ENCODE peak calls at places on chromosome 5, in seven cellular contexts. One of them, this sample, is unnamed.

GRCh38 chr5:14286574-14287399 is 143.6 kb downstream of the TRIO start:
- DNase-seq in AG09309: no peak
- DNase-seq in fibroblast of the aortic adventitia: peak; percentile 22
- DNase-seq in GM10248: peak; percentile 44
- DNase-seq in AG09319: no peak
- DNase-seq in tibial artery: no peak
- DNase-seq in NB4: no peak
- DNase-seq in this sample: no peak

GRCh38 chr5:21424907-21425306 is 1428.2 kb downstream of the CDH12 start:
- DNase-seq in AG09309: no peak
- DNase-seq in fibroblast of the aortic adventitia: no peak
- DNase-seq in GM10248: no peak
- DNase-seq in AG09319: no peak
- DNase-seq in tibial artery: no peak
- DNase-seq in NB4: no peak
- DNase-seq in this sample: peak; percentile 89

GRCh38 chr5:175778951-175779475 is 92.4 kb upstream of the CPLX2 start:
- DNase-seq in AG09309: no peak
- DNase-seq in fibroblast of the aortic adventitia: no peak
- DNase-seq in GM10248: no peak
- DNase-seq in AG09319: no peak
- DNase-seq in tibial artery: no peak
- DNase-seq in NB4: no peak
- DNase-seq in this sample: peak; percentile 36

GRCh38 chr5:132547269-132547668 is 3.9 kb upstream of the IL5 start:
- DNase-seq in AG09309: no peak
- DNase-seq in fibroblast of the aortic adventitia: no peak
- DNase-seq in GM10248: no peak
- DNase-seq in AG09319: no peak
- DNase-seq in tibial artery: no peak
- DNase-seq in NB4: no peak
- DNase-seq in this sample: no peak

GRCh38 chr5:158140120-158140778 is 281.3 kb upstream of the CLINT1 start:
- DNase-seq in AG09309: no peak
- DNase-seq in fibroblast of the aortic adventitia: peak; percentile 35
- DNase-seq in GM10248: no peak
- DNase-seq in AG09319: peak; percentile 37
- DNase-seq in tibial artery: no peak
- DNase-seq in NB4: no peak
- DNase-seq in this sample: no peak

GRCh38 chr5:76145945-76146344 is 62.8 kb downstream of the SV2C start:
- DNase-seq in AG09309: no peak
- DNase-seq in fibroblast of the aortic adventitia: peak; percentile 1
- DNase-seq in GM10248: peak; percentile 18
- DNase-seq in AG09319: no peak
- DNase-seq in tibial artery: no peak
- DNase-seq in NB4: peak; percentile 49
- DNase-seq in this sample: peak; percentile 42

GRCh38 chr5:142929602-142930001 is 159.4 kb downstream of the ARHGAP26 start:
- DNase-seq in AG09309: no peak
- DNase-seq in fibroblast of the aortic adventitia: no peak
- DNase-seq in GM10248: no peak
- DNase-seq in AG09319: no peak
- DNase-seq in tibial artery: no peak
- DNase-seq in NB4: peak; percentile 22
- DNase-seq in this sample: no peak

GRCh38 chr5:21049900-21050299 is 1061.9 kb upstream of the CDH18 start:
- DNase-seq in AG09309: no peak
- DNase-seq in fibroblast of the aortic adventitia: no peak
- DNase-seq in GM10248: no peak
- DNase-seq in AG09319: no peak
- DNase-seq in tibial artery: no peak
- DNase-seq in NB4: no peak
- DNase-seq in this sample: no peak

GRCh38 chr5:149599375-149599774 is 18.1 kb downstream of the ARHGEF37 start:
- DNase-seq in AG09309: no peak
- DNase-seq in fibroblast of the aortic adventitia: no peak
- DNase-seq in GM10248: no peak
- DNase-seq in AG09319: no peak
- DNase-seq in tibial artery: no peak
- DNase-seq in NB4: no peak
- DNase-seq in this sample: no peak

GRCh38 chr5:97929383-97929782 is 746.3 kb upstream of the RIOK2 start:
- DNase-seq in AG09309: no peak
- DNase-seq in fibroblast of the aortic adventitia: peak; percentile 7
- DNase-seq in GM10248: no peak
- DNase-seq in AG09319: no peak
- DNase-seq in tibial artery: no peak
- DNase-seq in NB4: no peak
- DNase-seq in this sample: no peak

GRCh38 chr5:150034677-150035076 is 34.1 kb downstream of the HMGXB3 start:
- DNase-seq in AG09309: peak; percentile 63
- DNase-seq in fibroblast of the aortic adventitia: peak; percentile 85
- DNase-seq in GM10248: no peak
- DNase-seq in AG09319: no peak
- DNase-seq in tibial artery: no peak
- DNase-seq in NB4: no peak
- DNase-seq in this sample: no peak

GRCh38 chr5:125326114-125326513 is 579.7 kb upstream of the ZNF608 start:
- DNase-seq in AG09309: no peak
- DNase-seq in fibroblast of the aortic adventitia: peak; percentile 95
- DNase-seq in GM10248: no peak
- DNase-seq in AG09319: peak; percentile 49
- DNase-seq in tibial artery: no peak
- DNase-seq in NB4: no peak
- DNase-seq in this sample: peak; percentile 10

DNA sequence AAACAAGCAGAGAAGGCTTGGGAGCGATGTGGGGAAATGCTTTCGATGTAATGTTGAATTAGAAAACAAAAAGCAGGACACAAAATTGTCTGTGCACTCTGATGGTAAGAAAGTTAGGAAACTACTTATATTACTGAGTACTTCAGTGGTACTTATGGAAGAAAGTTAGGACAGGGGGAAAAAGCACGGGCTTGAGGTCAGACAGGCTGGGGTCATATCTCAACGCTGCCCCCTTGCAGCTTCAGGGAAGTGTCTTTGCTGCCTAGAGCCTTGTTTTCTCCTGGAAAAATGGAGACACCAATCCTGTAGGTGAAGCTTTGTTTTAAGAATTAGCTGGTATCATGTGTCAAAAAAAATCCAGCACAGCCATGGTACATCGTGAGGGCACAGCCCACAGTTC is 23.0 kb downstream of the NEURL1B start:
- DNase-seq in AG09309: no peak
- DNase-seq in fibroblast of the aortic adventitia: no peak
- DNase-seq in GM10248: no peak
- DNase-seq in AG09319: no peak
- DNase-seq in tibial artery: no peak
- DNase-seq in NB4: no peak
- DNase-seq in this sample: no peak
- TF ChIP-seq CTCF in AG09309: no peak
- TF ChIP-seq CTCF in fibroblast of the aortic adventitia: no peak
- TF ChIP-seq CTCF in GM10248: no peak
- TF ChIP-seq CTCF in AG09319: no peak
- TF ChIP-seq CTCF in tibial artery: no peak
- TF ChIP-seq CTCF in NB4: peak; percentile 19
- TF ChIP-seq CTCF in this sample: no peak

GRCh38 chr5:172984244-172984953 is 828 bp downstream of the ATP6V0E1 start:
- DNase-seq in AG09309: peak; percentile 79
- DNase-seq in fibroblast of the aortic adventitia: peak; percentile 93
- DNase-seq in GM10248: peak; percentile 79
- DNase-seq in AG09319: peak; percentile 74
- DNase-seq in tibial artery: peak; percentile 89
- DNase-seq in NB4: peak; percentile 92
- DNase-seq in this sample: peak; percentile 83
- TF ChIP-seq CTCF in AG09309: peak; percentile 73
- TF ChIP-seq CTCF in fibroblast of the aortic adventitia: peak; percentile 77
- TF ChIP-seq CTCF in GM10248: peak; percentile 75
- TF ChIP-seq CTCF in AG09319: peak; percentile 74
- TF ChIP-seq CTCF in tibial artery: peak; percentile 46
- TF ChIP-seq CTCF in NB4: peak; percentile 35
- TF ChIP-seq CTCF in this sample: peak; percentile 49

GRCh38 chr5:84961903-84962302 is 577.2 kb upstream of the EDIL3 start:
- DNase-seq in AG09309: no peak
- DNase-seq in fibroblast of the aortic adventitia: no peak
- DNase-seq in GM10248: no peak
- DNase-seq in AG09319: no peak
- DNase-seq in tibial artery: no peak
- DNase-seq in NB4: peak; percentile 42
- DNase-seq in this sample: no peak
- TF ChIP-seq CTCF in AG09309: no peak
- TF ChIP-seq CTCF in fibroblast of the aortic adventitia: no peak
- TF ChIP-seq CTCF in GM10248: no peak
- TF ChIP-seq CTCF in AG09319: no peak
- TF ChIP-seq CTCF in tibial artery: no peak
- TF ChIP-seq CTCF in NB4: no peak
- TF ChIP-seq CTCF in this sample: no peak

GRCh38 chr5:141373673-141374317 is at the start of gene PCDHGA6:
- DNase-seq in AG09309: no peak
- DNase-seq in fibroblast of the aortic adventitia: peak; percentile 53
- DNase-seq in GM10248: no peak
- DNase-seq in AG09319: no peak
- DNase-seq in tibial artery: no peak
- DNase-seq in NB4: peak; percentile 16
- DNase-seq in this sample: peak; percentile 70
- TF ChIP-seq CTCF in AG09309: peak; percentile 66
- TF ChIP-seq CTCF in fibroblast of the aortic adventitia: peak; percentile 57
- TF ChIP-seq CTCF in GM10248: peak; percentile 32
- TF ChIP-seq CTCF in AG09319: peak; percentile 40
- TF ChIP-seq CTCF in tibial artery: peak; percentile 25
- TF ChIP-seq CTCF in NB4: peak; percentile 15
- TF ChIP-seq CTCF in this sample: peak; percentile 69

DNA sequence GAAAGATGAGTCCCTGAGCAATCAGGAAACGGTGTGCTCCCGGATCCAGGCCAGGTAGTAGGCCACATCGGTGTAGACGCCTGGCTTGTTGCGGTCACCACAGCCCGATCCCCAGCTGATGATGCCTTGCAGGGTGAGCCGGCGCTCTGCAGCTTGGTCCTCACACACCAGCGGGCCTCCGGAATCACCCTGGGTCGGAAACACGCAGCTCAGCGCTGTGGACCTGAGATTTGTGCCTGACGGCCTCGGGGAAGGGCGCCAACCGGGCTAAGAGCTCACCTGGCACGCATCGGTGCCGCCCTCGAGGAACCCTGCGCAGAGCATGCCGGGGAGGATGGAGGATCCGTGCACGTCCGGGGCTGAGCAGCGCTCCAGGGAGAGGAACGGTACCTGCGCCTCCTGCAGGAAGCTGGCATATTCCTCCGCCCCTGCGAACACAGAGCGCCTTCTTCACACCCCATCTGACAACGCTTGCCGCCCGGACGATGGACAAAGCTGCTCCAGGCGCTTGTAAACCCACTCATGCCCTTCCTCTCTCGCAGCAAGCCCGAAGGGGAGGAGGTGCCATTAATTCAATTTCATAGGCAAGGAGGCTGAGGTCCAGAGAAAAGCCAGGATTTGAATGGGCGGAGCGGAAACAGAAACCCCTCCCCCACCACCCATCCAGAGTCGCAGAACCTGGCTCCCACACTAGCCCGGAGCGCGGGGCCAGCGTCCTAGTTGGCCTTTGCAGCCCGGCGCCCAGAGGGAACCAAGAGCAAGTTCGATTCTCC is 2.0 kb upstream of the PFN3 start:
- DNase-seq in AG09309: no peak
- DNase-seq in fibroblast of the aortic adventitia: peak; percentile 29
- DNase-seq in GM10248: peak; percentile 74
- DNase-seq in AG09319: no peak
- DNase-seq in tibial artery: no peak
- DNase-seq in NB4: peak; percentile 46
- DNase-seq in this sample: peak; percentile 66
- TF ChIP-seq CTCF in AG09309: peak; percentile 49
- TF ChIP-seq CTCF in fibroblast of the aortic adventitia: peak; percentile 44
- TF ChIP-seq CTCF in GM10248: peak; percentile 43
- TF ChIP-seq CTCF in AG09319: peak; percentile 34
- TF ChIP-seq CTCF in tibial artery: no peak
- TF ChIP-seq CTCF in NB4: no peak
- TF ChIP-seq CTCF in this sample: peak; percentile 58

GRCh38 chr5:27652505-27652904 is 614.1 kb upstream of the CDH9 start:
- DNase-seq in AG09309: no peak
- DNase-seq in fibroblast of the aortic adventitia: no peak
- DNase-seq in GM10248: no peak
- DNase-seq in AG09319: no peak
- DNase-seq in tibial artery: no peak
- DNase-seq in NB4: peak; percentile 7
- DNase-seq in this sample: no peak
- TF ChIP-seq CTCF in AG09309: no peak
- TF ChIP-seq CTCF in fibroblast of the aortic adventitia: no peak
- TF ChIP-seq CTCF in GM10248: no peak
- TF ChIP-seq CTCF in AG09319: no peak
- TF ChIP-seq CTCF in tibial artery: no peak
- TF ChIP-seq CTCF in NB4: peak; percentile 5
- TF ChIP-seq CTCF in this sample: peak; percentile 23

GRCh38 chr5:181173420-181174342 is 26.3 kb downstream of the OR2V2 start:
- DNase-seq in AG09309: no peak
- DNase-seq in fibroblast of the aortic adventitia: no peak
- DNase-seq in GM10248: peak; percentile 48
- DNase-seq in AG09319: no peak
- DNase-seq in tibial artery: no peak
- DNase-seq in NB4: peak; percentile 72
- DNase-seq in this sample: peak; percentile 56

GRCh38 chr5:181170237-181170830 is 22.9 kb downstream of the OR2V2 start:
- DNase-seq in AG09309: no peak
- DNase-seq in fibroblast of the aortic adventitia: no peak
- DNase-seq in GM10248: no peak
- DNase-seq in AG09319: no peak
- DNase-seq in tibial artery: peak; percentile 27
- DNase-seq in NB4: peak; percentile 49
- DNase-seq in this sample: no peak

GRCh38 chr5:181171782-181172181 is 24.4 kb downstream of the OR2V2 start:
- DNase-seq in AG09309: no peak
- DNase-seq in fibroblast of the aortic adventitia: no peak
- DNase-seq in GM10248: no peak
- DNase-seq in AG09319: no peak
- DNase-seq in tibial artery: no peak
- DNase-seq in NB4: no peak
- DNase-seq in this sample: no peak

GRCh38 chr5:181170996-181171395 is 23.6 kb downstream of the OR2V2 start:
- DNase-seq in AG09309: peak; percentile 71
- DNase-seq in fibroblast of the aortic adventitia: no peak
- DNase-seq in GM10248: no peak
- DNase-seq in AG09319: no peak
- DNase-seq in tibial artery: no peak
- DNase-seq in NB4: peak; percentile 40
- DNase-seq in this sample: no peak

DNA sequence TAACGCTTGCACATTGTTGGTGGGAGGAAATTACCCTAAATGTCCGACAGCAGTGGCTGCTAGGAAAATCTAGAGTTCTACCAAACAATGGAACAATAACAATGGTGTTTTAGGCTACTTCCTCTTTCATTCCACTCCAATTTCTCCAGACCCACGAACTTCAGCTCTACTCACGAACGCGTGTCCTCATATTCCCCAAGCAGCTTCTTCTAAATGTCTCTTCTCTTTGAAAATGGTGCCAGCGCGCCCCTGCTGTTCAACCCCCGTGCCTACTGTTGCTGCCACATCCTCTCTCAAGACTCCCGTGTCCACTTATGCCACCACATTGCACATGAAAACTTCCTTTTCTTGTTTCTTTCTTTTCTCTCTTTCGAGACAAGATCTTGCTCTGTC is 25.6 kb downstream of the OR2V2 start:
- DNase-seq in AG09309: no peak
- DNase-seq in fibroblast of the aortic adventitia: no peak
- DNase-seq in GM10248: peak; percentile 40
- DNase-seq in AG09319: no peak
- DNase-seq in tibial artery: no peak
- DNase-seq in NB4: peak; percentile 70
- DNase-seq in this sample: no peak
- TF ChIP-seq CTCF in AG09309: no peak
- TF ChIP-seq CTCF in fibroblast of the aortic adventitia: no peak
- TF ChIP-seq CTCF in GM10248: no peak
- TF ChIP-seq CTCF in AG09319: no peak
- TF ChIP-seq CTCF in tibial artery: no peak
- TF ChIP-seq CTCF in NB4: peak; percentile 19
- TF ChIP-seq CTCF in this sample: no peak

This sample was measured in A673.